ENCODE peak calls at places on chromosomes 16 and 17, in eight cellular contexts. F is activated T-helper 1 cell treated with anti-CD3 and anti-CD28 coated beads, Interleukin-2, amount 50 U/mL, for 16 hours; C is MM.1S; A is stimulated activated CD4-positive, alpha-beta T cell treated with anti-CD3 and anti-CD28 coated beads, Interleukin-4, amount 100 ng/mL, for 48 hours; U is cardiac fibroblast; S is HL-60; L is non-pigmented ciliary epithelial cell; G is NCI-H226. W is an unnamed sample.

GRCh38 chr16:6160303-6160702 is 1062.7 kb upstream of the EEF2KMT start:
- DNase-seq in F (no peak), C (no peak), A (no peak), U (no peak), S (no peak), L (no peak), G (peak), W (no peak)

GRCh38 chr17:50470451-50470850 is 1.8 kb upstream of the CHAD start:
- DNase-seq in F (no peak), C (no peak), A (no peak), U (no peak), S (no peak), L (no peak), G (no peak), W (no peak)

GRCh38 chr17:7654832-7655540 is 4.3 kb downstream of the ATP1B2 start:
- DNase-seq in F (no peak), C (no peak), A (no peak), U (peak), S (no peak), L (no peak), G (no peak), W (no peak)

GRCh38 chr17:61997649-61998048 is 67.4 kb downstream of the MED13 start:
- DNase-seq in F (no peak), C (no peak), A (no peak), U (peak), S (no peak), L (peak), G (no peak), W (peak)

GRCh38 chr17:57988301-57989010 is 402 bp upstream of the VEZF1 start:
- DNase-seq in F (no peak), C (peak), A (peak), U (peak), S (no peak), L (no peak), G (peak), W (peak)

GRCh38 chr16:75555707-75556512 is at the start of gene TMEM231:
- DNase-seq in F (peak), C (peak), A (peak), U (peak), S (peak), L (peak), G (peak), W (peak)

GRCh38 chr16:89658221-89658879 is 714 bp downstream of the SPATA33 start:
- DNase-seq in F (no peak), C (no peak), A (no peak), U (no peak), S (no peak), L (no peak), G (no peak), W (no peak)

GRCh38 chr17:16215965-16216316 is 607 bp upstream of the NCOR1 start:
- DNase-seq in F (peak), C (peak), A (no peak), U (no peak), S (no peak), L (no peak), G (peak), W (no peak)

GRCh38 chr17:50133028-50133768 is 3.2 kb upstream of the SAMD14 start:
- DNase-seq in F (no peak), C (no peak), A (no peak), U (peak), S (no peak), L (no peak), G (no peak), W (no peak)

GRCh38 chr16:11248133-11248532 is 7.9 kb downstream of the SOCS1 start:
- DNase-seq in F (no peak), C (no peak), A (no peak), U (no peak), S (no peak), L (no peak), G (no peak), W (peak)

GRCh38 chr17:4604111-4604644 is 19.8 kb downstream of the SMTNL2 start:
- DNase-seq in F (no peak), C (no peak), A (no peak), U (peak), S (no peak), L (no peak), G (no peak), W (no peak)

GRCh38 chr17:50588391-50589111 is 28.0 kb downstream of the CACNA1G start:
- DNase-seq in F (no peak), C (no peak), A (no peak), U (no peak), S (no peak), L (no peak), G (no peak), W (no peak)

GRCh38 chr16:50626868-50627267 is 54.2 kb downstream of the SNX20 start:
- DNase-seq in F (no peak), C (no peak), A (no peak), U (no peak), S (no peak), L (no peak), G (no peak), W (no peak)

GRCh38 chr16:84182104-84182503 is 4.8 kb downstream of the TAF1C start:
- DNase-seq in F (no peak), C (no peak), A (no peak), U (no peak), S (no peak), L (no peak), G (no peak), W (no peak)

GRCh38 chr17:55543709-55544108 is 32.5 kb upstream of the SMIM36 start:
- DNase-seq in F (no peak), C (no peak), A (no peak), U (no peak), S (no peak), L (no peak), G (no peak), W (no peak)

GRCh38 chr17:29168079-29168758 is 12.0 kb downstream of the MYO18A start:
- DNase-seq in F (no peak), C (no peak), A (no peak), U (no peak), S (no peak), L (no peak), G (no peak), W (no peak)

GRCh38 chr17:31581022-31581483 is 189.6 kb downstream of the RAB11FIP4 start:
- DNase-seq in F (no peak), C (no peak), A (no peak), U (peak), S (no peak), L (no peak), G (peak), W (peak)

GRCh38 chr16:3999479-3999868 is 116.8 kb downstream of the ADCY9 start:
- DNase-seq in F (no peak), C (no peak), A (no peak), U (peak), S (no peak), L (no peak), G (no peak), W (no peak)

GRCh38 chr16:4298761-4299522 is 16.9 kb upstream of the GLIS2 start:
- DNase-seq in F (no peak), C (no peak), A (no peak), U (peak), S (no peak), L (peak), G (peak), W (peak)

GRCh38 chr17:66468241-66469087 is 166.1 kb downstream of the PRKCA start:
- DNase-seq in F (no peak), C (no peak), A (no peak), U (peak), S (peak), L (no peak), G (peak), W (peak)

W was measured in mammary epithelial cell.